ENCODE peak calls at places on chromosomes 16 and 17, in seven cellular contexts. One of them, this sample, is unnamed.

GRCh38 chr16:81350306-81350615 is 35.5 kb downstream of the GAN start:
- DNase-seq in ovary: no peak
- DNase-seq in heart left ventricle: no peak
- DNase-seq in activated CD8-positive, alpha-beta T cell treated with anti-CD3 and anti-CD28 coated beads for 36 hours: no peak
- DNase-seq in NB4: peak; percentile 13
- DNase-seq in heart right ventricle: no peak
- DNase-seq in cardiac fibroblast: peak; percentile 22
- DNase-seq in this sample: no peak

GRCh38 chr17:39867891-39868553 is at the start of gene ZPBP2:
- DNase-seq in ovary: no peak
- DNase-seq in heart left ventricle: no peak
- DNase-seq in activated CD8-positive, alpha-beta T cell treated with anti-CD3 and anti-CD28 coated beads for 36 hours: peak; percentile 53
- DNase-seq in NB4: no peak
- DNase-seq in heart right ventricle: no peak
- DNase-seq in cardiac fibroblast: no peak
- DNase-seq in this sample: no peak

GRCh38 chr16:81918927-81919326 is 92.3 kb downstream of the SDR42E1 start:
- DNase-seq in ovary: no peak
- DNase-seq in heart left ventricle: no peak
- DNase-seq in activated CD8-positive, alpha-beta T cell treated with anti-CD3 and anti-CD28 coated beads for 36 hours: no peak
- DNase-seq in NB4: no peak
- DNase-seq in heart right ventricle: no peak
- DNase-seq in cardiac fibroblast: no peak
- DNase-seq in this sample: no peak

GRCh38 chr16:29811170-29811895 is 660 bp upstream of the PRRT2 start:
- DNase-seq in ovary: peak; percentile 95
- DNase-seq in heart left ventricle: peak; percentile 99
- DNase-seq in activated CD8-positive, alpha-beta T cell treated with anti-CD3 and anti-CD28 coated beads for 36 hours: peak; percentile 90
- DNase-seq in NB4: peak; percentile 91
- DNase-seq in heart right ventricle: peak; percentile 96
- DNase-seq in cardiac fibroblast: peak; percentile 98
- DNase-seq in this sample: peak; percentile 92

GRCh38 chr17:73683788-73684582 is 39.7 kb upstream of the SDK2 start:
- DNase-seq in ovary: no peak
- DNase-seq in heart left ventricle: no peak
- DNase-seq in activated CD8-positive, alpha-beta T cell treated with anti-CD3 and anti-CD28 coated beads for 36 hours: no peak
- DNase-seq in NB4: no peak
- DNase-seq in heart right ventricle: no peak
- DNase-seq in cardiac fibroblast: no peak
- DNase-seq in this sample: no peak

GRCh38 chr17:72476134-72476533 is 355.3 kb downstream of the SOX9 start:
- DNase-seq in ovary: no peak
- DNase-seq in heart left ventricle: no peak
- DNase-seq in activated CD8-positive, alpha-beta T cell treated with anti-CD3 and anti-CD28 coated beads for 36 hours: no peak
- DNase-seq in NB4: no peak
- DNase-seq in heart right ventricle: no peak
- DNase-seq in cardiac fibroblast: no peak
- DNase-seq in this sample: no peak

GRCh38 chr17:20234266-20234665 is 225.1 kb downstream of the SPECC1 start:
- DNase-seq in ovary: no peak
- DNase-seq in heart left ventricle: no peak
- DNase-seq in activated CD8-positive, alpha-beta T cell treated with anti-CD3 and anti-CD28 coated beads for 36 hours: peak; percentile 86
- DNase-seq in NB4: no peak
- DNase-seq in heart right ventricle: no peak
- DNase-seq in cardiac fibroblast: no peak
- DNase-seq in this sample: no peak

GRCh38 chr17:81333626-81334368 is 38.7 kb upstream of the SLC38A10 start:
- DNase-seq in ovary: no peak
- DNase-seq in heart left ventricle: peak; percentile 24
- DNase-seq in activated CD8-positive, alpha-beta T cell treated with anti-CD3 and anti-CD28 coated beads for 36 hours: no peak
- DNase-seq in NB4: no peak
- DNase-seq in heart right ventricle: no peak
- DNase-seq in cardiac fibroblast: no peak
- DNase-seq in this sample: no peak

GRCh38 chr17:67679225-67679624 is 38.5 kb upstream of the NOL11 start:
- DNase-seq in ovary: no peak
- DNase-seq in heart left ventricle: no peak
- DNase-seq in activated CD8-positive, alpha-beta T cell treated with anti-CD3 and anti-CD28 coated beads for 36 hours: no peak
- DNase-seq in NB4: no peak
- DNase-seq in heart right ventricle: no peak
- DNase-seq in cardiac fibroblast: no peak
- DNase-seq in this sample: no peak

GRCh38 chr17:58338907-58339774 is 10.5 kb upstream of the TSPOAP1 start:
- DNase-seq in ovary: no peak
- DNase-seq in heart left ventricle: peak; percentile 65
- DNase-seq in activated CD8-positive, alpha-beta T cell treated with anti-CD3 and anti-CD28 coated beads for 36 hours: peak; percentile 90
- DNase-seq in NB4: peak; percentile 97
- DNase-seq in heart right ventricle: no peak
- DNase-seq in cardiac fibroblast: peak; percentile 64
- DNase-seq in this sample: peak; percentile 58

GRCh38 chr17:40433551-40434384 is 9.5 kb upstream of the IGFBP4 start:
- DNase-seq in ovary: no peak
- DNase-seq in heart left ventricle: no peak
- DNase-seq in activated CD8-positive, alpha-beta T cell treated with anti-CD3 and anti-CD28 coated beads for 36 hours: peak; percentile 43
- DNase-seq in NB4: peak; percentile 42
- DNase-seq in heart right ventricle: no peak
- DNase-seq in cardiac fibroblast: peak; percentile 29
- DNase-seq in this sample: no peak

GRCh38 chr16:2882460-2883026 is 472 bp upstream of the FLYWCH2 start:
- DNase-seq in ovary: peak; percentile 95
- DNase-seq in heart left ventricle: peak; percentile 99
- DNase-seq in activated CD8-positive, alpha-beta T cell treated with anti-CD3 and anti-CD28 coated beads for 36 hours: peak; percentile 99
- DNase-seq in NB4: peak; percentile 98
- DNase-seq in heart right ventricle: peak; percentile 94
- DNase-seq in cardiac fibroblast: peak; percentile 99
- DNase-seq in this sample: peak; percentile 97

GRCh38 chr16:84820771-84821170 is 986 bp downstream of the CRISPLD2 start:
- DNase-seq in ovary: peak; percentile 41
- DNase-seq in heart left ventricle: peak; percentile 24
- DNase-seq in activated CD8-positive, alpha-beta T cell treated with anti-CD3 and anti-CD28 coated beads for 36 hours: no peak
- DNase-seq in NB4: no peak
- DNase-seq in heart right ventricle: no peak
- DNase-seq in cardiac fibroblast: no peak
- DNase-seq in this sample: no peak

GRCh38 chr16:84821179-84821578 is 1.4 kb downstream of the CRISPLD2 start:
- DNase-seq in ovary: no peak
- DNase-seq in heart left ventricle: no peak
- DNase-seq in activated CD8-positive, alpha-beta T cell treated with anti-CD3 and anti-CD28 coated beads for 36 hours: no peak
- DNase-seq in NB4: no peak
- DNase-seq in heart right ventricle: no peak
- DNase-seq in cardiac fibroblast: no peak
- DNase-seq in this sample: no peak

GRCh38 chr16:84819644-84820304 is at the start of gene CRISPLD2:
- DNase-seq in ovary: peak; percentile 97
- DNase-seq in heart left ventricle: peak; percentile 97
- DNase-seq in activated CD8-positive, alpha-beta T cell treated with anti-CD3 and anti-CD28 coated beads for 36 hours: peak; percentile 90
- DNase-seq in NB4: peak; percentile 94
- DNase-seq in heart right ventricle: peak; percentile 96
- DNase-seq in cardiac fibroblast: peak; percentile 82
- DNase-seq in this sample: peak; percentile 89

GRCh38 chr16:84818989-84819643 is 669 bp upstream of the CRISPLD2 start:
- DNase-seq in ovary: no peak
- DNase-seq in heart left ventricle: peak; percentile 11
- DNase-seq in activated CD8-positive, alpha-beta T cell treated with anti-CD3 and anti-CD28 coated beads for 36 hours: no peak
- DNase-seq in NB4: no peak
- DNase-seq in heart right ventricle: no peak
- DNase-seq in cardiac fibroblast: no peak
- DNase-seq in this sample: no peak

DNA sequence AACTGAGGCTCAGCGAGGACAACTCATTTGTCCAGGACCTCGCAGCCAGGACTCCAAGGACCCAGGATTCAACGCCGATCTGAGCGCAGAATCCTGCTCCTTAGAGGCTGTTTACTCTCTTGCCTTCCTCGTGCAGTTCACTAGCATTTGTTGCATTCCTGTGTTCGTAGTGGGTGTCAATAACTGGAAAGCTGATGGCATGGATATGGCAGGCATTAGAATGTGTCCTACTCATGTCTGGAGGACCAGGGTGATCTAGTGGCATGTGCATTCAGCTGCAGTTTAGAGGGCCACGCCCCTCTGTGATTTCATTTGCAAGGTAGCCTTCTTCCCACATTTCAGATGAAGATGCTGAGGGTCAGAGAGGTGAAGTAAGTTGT is 510 bp downstream of the CRISPLD2 start:
- DNase-seq in ovary: no peak
- DNase-seq in heart left ventricle: peak; percentile 20
- DNase-seq in activated CD8-positive, alpha-beta T cell treated with anti-CD3 and anti-CD28 coated beads for 36 hours: no peak
- DNase-seq in NB4: no peak
- DNase-seq in heart right ventricle: no peak
- DNase-seq in cardiac fibroblast: peak; percentile 28
- DNase-seq in this sample: no peak
- TF ChIP-seq CTCF in ovary: no peak
- TF ChIP-seq CTCF in heart left ventricle: no peak
- TF ChIP-seq CTCF in activated CD8-positive, alpha-beta T cell treated with anti-CD3 and anti-CD28 coated beads for 36 hours: no peak
- TF ChIP-seq CTCF in NB4: no peak
- TF ChIP-seq CTCF in heart right ventricle: no peak
- TF ChIP-seq CTCF in cardiac fibroblast: no peak
- TF ChIP-seq CTCF in this sample: no peak

DNA sequence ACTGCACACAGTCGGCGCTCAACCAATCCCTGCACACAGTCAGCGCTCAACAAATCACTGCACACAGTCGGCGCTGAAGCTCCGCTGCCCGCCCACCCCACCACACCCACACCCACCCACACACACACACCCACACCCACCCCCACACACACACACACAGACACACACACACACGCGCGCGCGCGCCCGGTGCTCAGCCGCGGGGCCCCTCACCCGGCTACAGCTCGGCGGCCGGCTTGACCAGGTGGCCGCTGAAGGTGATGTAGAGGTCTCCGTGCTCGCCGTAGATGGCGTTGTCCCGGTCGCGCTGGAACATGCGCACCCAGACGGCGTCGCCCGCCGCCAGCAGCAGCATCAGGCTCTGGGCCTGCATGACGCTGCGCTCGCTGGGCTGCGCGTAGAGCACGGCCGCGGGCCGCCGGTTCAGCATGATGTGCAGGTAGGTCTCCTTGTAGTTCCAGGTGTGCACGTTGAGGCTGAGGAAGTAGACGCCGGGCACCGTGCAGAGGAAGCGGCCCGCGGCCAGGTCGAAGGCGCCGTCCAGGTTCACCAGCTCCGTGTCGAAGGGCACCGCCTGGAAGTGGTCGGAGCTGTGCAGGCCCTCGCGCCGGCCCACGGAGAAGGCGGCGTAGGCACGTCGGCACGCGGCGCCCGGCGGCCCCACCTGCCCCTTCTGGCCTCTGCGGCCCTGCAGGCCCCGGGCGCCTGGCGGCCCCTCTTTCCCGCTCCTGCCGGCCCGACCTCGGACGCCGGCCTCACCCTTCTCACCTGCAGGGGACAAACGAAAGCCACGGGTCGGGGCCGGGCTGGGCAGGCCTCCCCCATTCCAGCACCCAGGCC is 2.5 kb downstream of the C1QTNF8 start:
- DNase-seq in ovary: no peak
- DNase-seq in heart left ventricle: no peak
- DNase-seq in activated CD8-positive, alpha-beta T cell treated with anti-CD3 and anti-CD28 coated beads for 36 hours: peak; percentile 61
- DNase-seq in NB4: no peak
- DNase-seq in heart right ventricle: no peak
- DNase-seq in cardiac fibroblast: peak; percentile 7
- DNase-seq in this sample: no peak
- TF ChIP-seq CTCF in ovary: no peak
- TF ChIP-seq CTCF in heart left ventricle: no peak
- TF ChIP-seq CTCF in activated CD8-positive, alpha-beta T cell treated with anti-CD3 and anti-CD28 coated beads for 36 hours: no peak
- TF ChIP-seq CTCF in NB4: no peak
- TF ChIP-seq CTCF in heart right ventricle: no peak
- TF ChIP-seq CTCF in cardiac fibroblast: no peak
- TF ChIP-seq CTCF in this sample: no peak

DNA sequence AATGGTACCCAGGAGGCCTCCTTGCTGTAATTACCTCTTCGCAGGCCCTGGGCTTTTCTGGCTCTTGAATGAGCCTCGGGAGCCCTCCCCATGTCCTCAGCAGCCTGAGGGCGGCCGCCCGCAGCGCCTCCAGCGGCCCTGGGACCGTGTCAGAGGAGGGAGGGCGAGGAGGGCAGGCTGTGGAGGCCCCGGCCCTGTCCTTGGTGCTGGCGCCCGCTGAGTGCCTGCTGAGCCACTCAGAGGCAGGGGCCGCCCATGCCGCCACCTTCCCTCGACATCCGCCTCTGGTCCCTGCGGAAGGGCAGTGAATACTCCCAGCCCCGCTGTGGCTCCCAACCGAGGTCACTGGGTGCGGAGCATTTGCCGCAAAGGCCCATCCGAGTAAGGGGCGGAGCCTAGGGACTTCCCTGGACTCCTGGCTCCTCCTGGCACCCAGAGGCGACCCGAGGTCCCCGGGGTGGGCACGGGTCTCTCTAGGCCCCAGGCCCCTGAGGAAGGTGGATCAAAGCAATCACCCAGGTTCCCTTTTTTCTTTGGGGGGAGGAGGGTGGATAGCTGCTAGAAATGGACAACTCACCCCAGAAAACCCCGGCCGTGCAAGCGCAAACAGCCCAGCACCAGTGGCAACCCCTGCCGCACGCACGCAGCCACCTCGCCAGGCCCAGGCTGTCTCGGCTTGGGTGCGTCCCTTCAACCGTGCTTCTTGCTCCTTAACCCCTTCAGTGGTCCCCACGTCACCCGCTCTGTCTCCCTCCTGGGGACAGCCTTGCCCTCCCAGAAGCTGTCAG is 2.7 kb downstream of the RBFOX3 start:
- DNase-seq in ovary: no peak
- DNase-seq in heart left ventricle: no peak
- DNase-seq in activated CD8-positive, alpha-beta T cell treated with anti-CD3 and anti-CD28 coated beads for 36 hours: peak; percentile 44
- DNase-seq in NB4: peak; percentile 54
- DNase-seq in heart right ventricle: peak; percentile 21
- DNase-seq in cardiac fibroblast: peak; percentile 11
- DNase-seq in this sample: peak; percentile 47
- TF ChIP-seq CTCF in ovary: no peak
- TF ChIP-seq CTCF in heart left ventricle: no peak
- TF ChIP-seq CTCF in activated CD8-positive, alpha-beta T cell treated with anti-CD3 and anti-CD28 coated beads for 36 hours: no peak
- TF ChIP-seq CTCF in NB4: peak; percentile 12
- TF ChIP-seq CTCF in heart right ventricle: peak; percentile 35
- TF ChIP-seq CTCF in cardiac fibroblast: no peak
- TF ChIP-seq CTCF in this sample: no peak

DNA sequence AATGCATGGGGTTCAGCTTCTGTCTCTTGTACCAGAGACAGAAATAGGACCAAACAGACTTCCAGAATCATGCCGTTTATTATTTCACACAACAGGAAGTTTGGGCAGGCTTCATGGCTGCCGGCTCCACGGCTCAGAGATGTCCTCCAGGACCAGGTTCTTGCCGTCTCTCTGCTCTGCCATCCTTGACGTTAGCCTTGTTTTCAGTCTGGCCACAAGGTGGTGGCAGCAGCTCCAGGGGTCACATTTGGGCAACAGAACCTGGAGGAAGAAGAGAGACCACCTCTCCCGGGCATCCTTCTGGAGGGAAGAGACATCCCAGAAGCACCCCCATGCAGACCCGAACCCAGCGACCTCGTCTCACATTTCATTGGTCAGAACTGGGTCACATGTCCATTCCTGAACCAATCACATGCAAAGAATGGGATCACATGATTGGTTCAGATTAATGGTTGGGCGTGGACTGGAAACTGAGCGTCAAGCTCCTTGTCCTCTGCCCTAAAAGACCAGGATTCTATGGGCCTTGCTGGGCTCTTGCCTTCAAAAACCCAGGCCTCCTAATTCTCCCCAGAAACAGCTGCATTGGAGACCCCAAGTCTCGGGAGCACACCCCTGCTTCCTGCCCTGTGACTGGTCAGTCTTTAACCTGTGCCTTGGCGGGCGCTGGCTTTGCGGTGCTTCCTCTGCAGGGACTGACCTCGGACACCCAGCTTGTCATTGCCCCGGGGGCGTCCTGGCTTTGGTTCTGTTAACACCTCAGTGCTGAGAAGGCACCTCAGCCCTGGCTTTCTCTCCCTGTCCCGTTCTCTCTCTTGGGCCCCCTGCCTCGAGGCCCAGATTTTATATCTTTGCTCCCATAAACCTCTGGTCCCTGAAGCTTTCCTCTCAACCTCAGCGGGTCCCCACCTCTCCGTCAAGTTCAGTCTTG is 63.3 kb downstream of the IRF8 start:
- DNase-seq in ovary: no peak
- DNase-seq in heart left ventricle: no peak
- DNase-seq in activated CD8-positive, alpha-beta T cell treated with anti-CD3 and anti-CD28 coated beads for 36 hours: no peak
- DNase-seq in NB4: no peak
- DNase-seq in heart right ventricle: no peak
- DNase-seq in cardiac fibroblast: no peak
- DNase-seq in this sample: no peak
- TF ChIP-seq CTCF in ovary: no peak
- TF ChIP-seq CTCF in heart left ventricle: no peak
- TF ChIP-seq CTCF in activated CD8-positive, alpha-beta T cell treated with anti-CD3 and anti-CD28 coated beads for 36 hours: no peak
- TF ChIP-seq CTCF in NB4: peak; percentile 23
- TF ChIP-seq CTCF in heart right ventricle: no peak
- TF ChIP-seq CTCF in cardiac fibroblast: no peak
- TF ChIP-seq CTCF in this sample: no peak

This sample was measured in GM20000.